ENCODE peak calls at places on chromosomes 12 and 14, in seven cellular contexts. C, L, G, Q, V, M and H are unnamed samples.

GRCh38 chr12:51439330-51439729 is 14.7 kb downstream of the SLC4A8 start:
- DNase-seq in V (no peak), M (no peak), Q (no peak), C (no peak), G (no peak), L (peak; percentile 86), H (no peak)

GRCh38 chr14:104137297-104138097 is 890 bp upstream of the KIF26A start:
- DNase-seq in V (peak; percentile 64), C (peak; percentile 56), G (peak; percentile 72), L (peak; percentile 50), M (no peak), Q (peak; percentile 53), H (peak; percentile 94)

GRCh38 chr14:95460647-95461478 is 55.6 kb downstream of the SYNE3 start:
- DNase-seq in M (peak; percentile 37), Q (no peak), G (no peak), V (peak; percentile 94), C (peak; percentile 45), L (no peak), H (no peak)

GRCh38 chr12:38921025-38921677 is 15.8 kb upstream of the CPNE8 start:
- DNase-seq in G (peak; percentile 57), V (peak; percentile 70), M (peak; percentile 69), Q (peak; percentile 18), C (peak; percentile 92), L (peak; percentile 57), H (peak; percentile 55)

GRCh38 chr12:15212877-15213276 is 8.3 kb downstream of the RERG start:
- DNase-seq in G (no peak), C (no peak), Q (no peak), M (no peak), L (no peak), V (no peak), H (no peak)

GRCh38 chr14:53715390-53715730 is 241.3 kb downstream of the BMP4 start:
- DNase-seq in V (peak; percentile 59), L (no peak), G (no peak), M (peak; percentile 32), C (peak; percentile 45), Q (no peak), H (no peak)

GRCh38 chr14:77607741-77608302 is 8.6 kb downstream of the SPTLC2 start:
- DNase-seq in V (no peak), C (no peak), G (no peak), M (no peak), Q (no peak), L (peak; percentile 82), H (no peak)

GRCh38 chr14:21455592-21455911 is 371 bp downstream of the CHD8 start:
- DNase-seq in Q (no peak), V (peak; percentile 81), G (no peak), M (no peak), C (peak; percentile 12), L (no peak), H (no peak)

GRCh38 chr12:129304532-129304931 is 451.3 kb downstream of the GLT1D1 start:
- DNase-seq in V (no peak), G (no peak), Q (no peak), M (no peak), C (no peak), L (no peak), H (no peak)

GRCh38 chr12:32587536-32588346 is 91.4 kb upstream of the DNM1L start:
- DNase-seq in V (no peak), L (peak; percentile 41), Q (no peak), G (no peak), C (no peak), M (no peak), H (no peak)
- H3K4me1 ChIP-seq in V (peaks cover 20% of the 10 kb centered on the region), L (peaks cover 8% of the 10 kb centered on the region), Q (no peaks in the 10 kb centered on the region), G (no peaks in the 10 kb centered on the region), C (peaks cover 6% of the 10 kb centered on the region), M (peaks cover 10% of the 10 kb centered on the region), H (peaks cover 17% of the 10 kb centered on the region)

DNA sequence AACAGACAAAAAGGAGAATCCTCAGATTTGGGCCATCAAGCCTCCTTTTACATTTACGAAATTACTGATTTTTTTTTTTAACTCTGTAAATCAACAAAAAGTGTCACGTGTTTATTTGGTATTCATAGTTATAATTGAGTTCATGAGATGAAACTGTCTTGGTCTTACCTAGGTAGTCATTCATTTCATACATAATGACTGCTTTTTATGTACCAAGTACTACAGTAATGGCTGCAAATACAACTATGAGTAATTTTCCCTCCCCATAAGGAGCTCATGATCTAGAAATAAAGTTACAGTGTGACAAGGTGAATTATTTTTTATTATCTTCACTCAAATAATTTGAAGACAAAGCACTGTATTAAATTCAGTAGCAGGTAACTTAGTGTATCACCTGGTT is 6.4 kb upstream of the TBK1 start:
- DNase-seq in Q (no peak), L (no peak), C (no peak), G (no peak), M (no peak), V (no peak), H (no peak)
- H3K36me3 ChIP-seq in Q (peaks cover 92% of the 10 kb centered on the region), L (peaks cover 35% of the 10 kb centered on the region), C (peaks cover 61% of the 10 kb centered on the region), G (peaks cover 28% of the 10 kb centered on the region), M (peaks cover 42% of the 10 kb centered on the region), V (peaks cover 91% of the 10 kb centered on the region), H (peaks cover 60% of the 10 kb centered on the region)

GRCh38 chr14:102445641-102446040 is 63.9 kb downstream of the ANKRD9 start:
- DNase-seq in V (no peak), C (no peak), G (no peak), L (no peak), M (no peak), Q (no peak), H (no peak)
- H3K4me1 ChIP-seq in V (no peaks in the 10 kb centered on the region), C (peaks cover 19% of the 10 kb centered on the region), G (no peaks in the 10 kb centered on the region), L (no peaks in the 10 kb centered on the region), M (no peaks in the 10 kb centered on the region), Q (no peaks in the 10 kb centered on the region), H (peaks cover 14% of the 10 kb centered on the region)

GRCh38 chr12:121217066-121217465 is 7.1 kb downstream of the P2RX4 start:
- DNase-seq in G (no peak), M (no peak), L (no peak), V (no peak), Q (no peak), C (peak; percentile 24), H (no peak)

GRCh38 chr12:121217761-121218160 is 7.8 kb downstream of the P2RX4 start:
- DNase-seq in L (no peak), M (no peak), Q (peak; percentile 8), V (no peak), G (peak; percentile 57), C (no peak), H (no peak)

GRCh38 chr12:121214171-121214777 is 4.3 kb downstream of the P2RX4 start:
- DNase-seq in V (peak; percentile 79), G (no peak), L (peak; percentile 46), C (no peak), Q (no peak), M (no peak), H (no peak)

GRCh38 chr12:121214855-121215745 is 5.2 kb downstream of the P2RX4 start:
- DNase-seq in G (peak; percentile 59), C (peak; percentile 96), L (no peak), Q (no peak), M (peak; percentile 75), V (peak; percentile 97), H (no peak)

GRCh38 chr12:121216102-121216501 is 6.2 kb downstream of the P2RX4 start:
- DNase-seq in G (no peak), C (no peak), Q (no peak), L (no peak), M (no peak), V (no peak), H (no peak)
- H3K36me3 ChIP-seq in G (peaks cover 2% of the 10 kb centered on the region), C (no peaks in the 10 kb centered on the region), Q (peaks cover 10% of the 10 kb centered on the region), L (peaks cover 23% of the 10 kb centered on the region), M (no peaks in the 10 kb centered on the region), V (no peaks in the 10 kb centered on the region), H (no peaks in the 10 kb centered on the region)

GRCh38 chr12:113469893-113470743 is 1.6 kb downstream of the LHX5 start:
- DNase-seq in C (no peak), V (no peak), Q (no peak), M (no peak), L (no peak), G (no peak), H (no peak)
- H3K4me1 ChIP-seq in C (peaks cover 3% of the 10 kb centered on the region), V (no peaks in the 10 kb centered on the region), Q (no peaks in the 10 kb centered on the region), M (peaks cover 14% of the 10 kb centered on the region), L (peaks cover 4% of the 10 kb centered on the region), G (peaks cover 21% of the 10 kb centered on the region), H (no peaks in the 10 kb centered on the region)

GRCh38 chr12:22100952-22101748 is 55.1 kb downstream of the CMAS start:
- DNase-seq in C (peak; percentile 46), V (peak; percentile 65), M (peak; percentile 18), L (peak; percentile 77), G (peak; percentile 37), Q (no peak), H (peak; percentile 72)
- H3K36me3 ChIP-seq in C (no peaks in the 10 kb centered on the region), V (no peaks in the 10 kb centered on the region), M (no peaks in the 10 kb centered on the region), L (no peaks in the 10 kb centered on the region), G (no peaks in the 10 kb centered on the region), Q (no peaks in the 10 kb centered on the region), H (no peaks in the 10 kb centered on the region)